ENCODE peak calls at places on chromosomes 4 and X, in five cellular contexts. K is left lung, H is neural progenitor cell, X is breast epithelium, G is ovary. Q is an unnamed sample. For H3K27me3, the result is how much of the 10 kb centered on the place peaks cover.

GRCh38 chrX:54166915-54167314 is 16.1 kb downstream of the FAM120C start:
- DNase-seq in K (no peak), H (no peak), X (no peak), G (no peak), Q (no peak)

GRCh38 chrX:38312436-38312835 is 14.9 kb downstream of the RPGR start:
- DNase-seq in K (no peak), H (no peak), X (no peak), G (no peak), Q (no peak)

GRCh38 chrX:54808109-54808604 is 612 bp downstream of the MAGED2 start:
- DNase-seq in K (peak), H (peak), X (peak), G (peak), Q (no peak)

GRCh38 chr4:52915730-52916129 is 53.6 kb downstream of the RASL11B start:
- DNase-seq in K (no peak), H (no peak), X (no peak), G (no peak), Q (no peak)

GRCh38 chr4:147709999-147710398 is 21.9 kb upstream of the ARHGAP10 start:
- DNase-seq in K (no peak), H (no peak), X (no peak), G (no peak), Q (no peak)

GRCh38 chr4:168831919-168832745 is 177.9 kb downstream of the CBR4 start:
- DNase-seq in K (peak), H (peak), X (peak), G (peak), Q (peak)

GRCh38 chr4:3673716-3674478 is 92.3 kb upstream of the ADRA2C start:
- DNase-seq in K (no peak), H (no peak), X (no peak), G (no peak), Q (peak)

GRCh38 chrX:132367314-132367713 is 121.5 kb downstream of the MBNL3 start:
- DNase-seq in K (no peak), H (no peak), X (no peak), G (no peak), Q (no peak)

GRCh38 chrX:138748480-138748879 is 37.0 kb upstream of the FGF13 start:
- DNase-seq in K (no peak), H (peak), X (no peak), G (no peak), Q (no peak)

GRCh38 chr4:139743027-139743426 is 77.4 kb downstream of the MGST2 start:
- DNase-seq in K (no peak), H (no peak), X (no peak), G (no peak), Q (no peak)

GRCh38 chr4:129968366-129968765 is 872.4 kb downstream of the C4orf33 start:
- DNase-seq in K (no peak), H (no peak), X (no peak), G (no peak), Q (no peak)

GRCh38 chr4:98603683-98604573 is 54.5 kb downstream of the TSPAN5 start:
- DNase-seq in K (no peak), H (no peak), X (no peak), G (no peak), Q (no peak)

GRCh38 chrX:124940536-124940935 is 379.1 kb upstream of the TEX13C start:
- DNase-seq in K (no peak), H (no peak), X (no peak), G (no peak), Q (no peak)
- TF ChIP-seq CTCF in K (no peak), H (no peak), X (no peak), G (no peak), Q (no peak)

GRCh38 chrX:7146703-7147430 is 645 bp upstream of the STS start:
- DNase-seq in K (peak), H (no peak), X (no peak), G (no peak), Q (peak)

GRCh38 chrX:7147431-7147977 is at the start of gene STS:
- DNase-seq in K (peak), H (peak), X (peak), G (peak), Q (peak)

GRCh38 chrX:7147978-7148824 is at the start of gene PUDP:
- DNase-seq in K (peak), H (peak), X (peak), G (peak), Q (peak)

GRCh38 chrX:7145454-7145853 is 2.1 kb upstream of the STS start:
- DNase-seq in K (no peak), H (no peak), X (no peak), G (no peak), Q (no peak)

GRCh38 chrX:7146026-7146702 is 1.3 kb upstream of the STS start:
- DNase-seq in K (no peak), H (no peak), X (no peak), G (no peak), Q (no peak)
- H3K4me3 ChIP-seq in K (no peak), H (no peak), X (no peak), G (no peak), Q (no peak)

GRCh38 chr4:177371452-177371851 is 61.8 kb downstream of the NEIL3 start:
- DNase-seq in K (no peak), H (no peak), X (no peak), G (no peak), Q (no peak)

GRCh38 chr4:177375372-177375771 is 65.7 kb downstream of the NEIL3 start:
- DNase-seq in K (no peak), H (no peak), X (no peak), G (no peak), Q (no peak)

GRCh38 chr4:177374966-177375365 is 65.3 kb downstream of the NEIL3 start:
- DNase-seq in K (no peak), H (peak), X (no peak), G (no peak), Q (no peak)

GRCh38 chr4:177367336-177367735 is 57.7 kb downstream of the NEIL3 start:
- DNase-seq in K (no peak), H (peak), X (no peak), G (no peak), Q (no peak)

DNA sequence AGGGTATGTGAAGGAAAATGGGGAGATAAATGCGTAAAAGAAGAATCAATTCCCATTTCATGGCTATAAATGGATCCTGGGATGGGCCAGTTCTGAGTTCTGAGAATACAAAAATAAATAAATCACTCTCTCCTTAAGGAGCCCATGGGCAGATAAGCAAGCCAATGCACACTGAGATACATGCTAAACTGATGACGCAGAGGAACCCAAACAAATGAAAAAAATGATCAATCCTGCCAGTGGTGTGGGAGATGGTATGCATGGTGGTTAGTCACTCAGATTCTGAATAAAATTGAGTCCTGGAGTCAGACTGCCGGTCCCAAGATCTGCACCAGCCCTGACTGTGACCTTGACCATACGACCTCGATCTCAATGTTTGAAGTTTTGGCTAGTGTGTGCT is 59.7 kb downstream of the NEIL3 start:
- DNase-seq in K (no peak), H (no peak), X (no peak), G (no peak), Q (no peak)
- H3K27me3 ChIP-seq in K (under half), H (under half), X (under half), G (under half), Q (under half)

GRCh38 chrX:130108647-130109428 is 1.5 kb downstream of the ELF4 start:
- DNase-seq in K (peak), H (no peak), X (no peak), G (no peak), Q (peak)
- TF ChIP-seq CTCF in K (no peak), H (peak), X (no peak), G (no peak), Q (no peak)

DNA sequence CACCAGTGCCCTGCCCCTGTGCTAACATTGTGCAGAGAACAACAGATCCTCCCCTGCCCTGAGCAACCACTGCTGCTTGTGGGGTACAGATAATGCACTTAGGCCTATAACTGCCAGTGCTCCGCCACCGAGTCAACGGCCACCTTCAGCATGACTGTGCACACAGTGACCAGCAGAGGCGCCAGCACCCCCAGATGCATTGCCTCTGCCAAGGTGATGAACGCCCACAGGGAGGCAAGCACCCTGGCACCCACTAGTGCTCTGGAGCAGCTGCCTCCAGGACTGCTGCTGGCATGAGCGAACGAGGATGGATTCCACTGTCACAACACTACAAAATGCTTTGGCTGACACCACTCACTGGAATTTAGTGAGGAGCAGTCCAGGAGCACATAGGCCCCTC is 38.2 kb downstream of the SPIN2B start:
- DNase-seq in K (no peak), H (no peak), X (no peak), G (no peak), Q (no peak)
- H3K4me3 ChIP-seq in K (no peak), H (no peak), X (no peak), G (no peak), Q (no peak)

GRCh38 chr4:110613710-110614109 is 9.2 kb downstream of the PITX2 start:
- DNase-seq in K (no peak), H (no peak), X (no peak), G (no peak), Q (no peak)

GRCh38 chr4:110612631-110613269 is 10.1 kb downstream of the PITX2 start:
- DNase-seq in K (no peak), H (no peak), X (no peak), G (no peak), Q (no peak)

GRCh38 chr4:110614981-110615365 is 7.9 kb downstream of the PITX2 start:
- DNase-seq in K (no peak), H (peak), X (no peak), G (no peak), Q (no peak)

GRCh38 chr4:110615366-110616161 is 7.3 kb downstream of the PITX2 start:
- DNase-seq in K (no peak), H (peak), X (no peak), G (no peak), Q (no peak)

DNA sequence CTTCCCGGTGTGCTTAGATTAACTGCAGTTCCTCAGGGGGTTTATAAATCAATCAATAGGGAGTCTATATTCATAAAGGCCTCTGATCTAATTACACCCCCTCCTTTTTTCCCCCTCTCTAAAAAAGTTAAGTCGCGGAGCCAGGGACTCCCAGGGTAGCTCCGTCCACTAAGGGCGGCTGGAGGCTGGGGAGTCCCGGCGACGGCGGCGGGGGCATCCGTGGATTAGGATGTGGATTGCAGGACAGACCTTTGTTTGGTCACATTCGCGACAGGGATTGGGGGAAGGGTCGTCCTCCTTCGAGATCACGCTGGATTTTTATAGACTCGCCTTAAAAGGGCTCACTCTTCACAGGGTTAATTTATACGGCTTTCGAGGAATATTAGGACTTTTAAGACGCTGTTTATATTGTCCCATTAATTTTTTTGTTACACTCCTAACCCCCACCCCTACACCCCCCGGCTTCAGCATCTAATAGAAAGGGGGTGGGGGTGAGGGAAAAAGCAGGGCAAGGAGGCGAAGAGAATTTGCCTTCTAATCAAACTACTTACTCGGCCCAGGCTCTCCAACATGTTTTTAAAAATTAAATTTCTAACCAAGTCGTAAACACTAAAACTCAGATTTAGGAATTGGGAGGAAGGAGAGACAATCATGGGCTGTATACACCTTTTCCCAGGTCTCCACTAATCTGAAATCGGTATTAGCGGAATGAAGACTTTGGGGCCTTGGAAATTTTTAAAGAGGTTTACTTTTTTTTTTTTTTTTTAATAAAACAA is 8.5 kb downstream of the PITX2 start:
- DNase-seq in K (no peak), H (peak), X (no peak), G (no peak), Q (no peak)
- H3K27me3 ChIP-seq in K (half or more), H (half or more), X (under half), G (under half), Q (half or more)